ENCODE peak calls at places on chromosomes 3 and 15, in ten cellular contexts. I is EL; X is psoas muscle; P is amniotic epithelial cell; R is activated T-cell treated with anti-CD3 and anti-CD28 coated beads, Interleukin-2, amount 50 U/mL, for 72 hours; C is endothelial cell; B is cardiac muscle cell; D is type B pancreatic cell; H is effector CD8-positive, alpha-beta T cell; A is stimulated activated CD4-positive, alpha-beta T cell treated with anti-CD3 and anti-CD28 coated beads, Interleukin-4, amount 100 ng/mL, for 24 hours. E is an unnamed sample.

GRCh38 chr3:14143826-14144225 is 19.0 kb downstream of the TMEM43 start:
- DNase-seq in I (peak), X (no peak), P (peak), R (no peak), C (no peak), B (no peak), D (no peak), H (no peak), A (no peak), E (no peak)

GRCh38 chr3:146033950-146034349 is 127.0 kb downstream of the PLOD2 start:
- DNase-seq in I (no peak), X (no peak), P (no peak), R (no peak), C (no peak), B (no peak), D (no peak), H (no peak), A (no peak), E (no peak)

GRCh38 chr3:171753665-171754408 is 56.4 kb downstream of the PLD1 start:
- DNase-seq in I (peak), X (no peak), P (peak), R (peak), C (no peak), B (no peak), D (no peak), H (no peak), A (no peak), E (no peak)

GRCh38 chr3:83968386-83968785 is 990.4 kb upstream of the CADM2 start:
- DNase-seq in I (no peak), X (no peak), P (no peak), R (no peak), C (no peak), B (no peak), D (no peak), H (no peak), A (no peak), E (no peak)

GRCh38 chr3:44058022-44058867 is 183.4 kb upstream of the TOPAZ1 start:
- DNase-seq in I (peak), X (no peak), P (peak), R (peak), C (no peak), B (no peak), D (no peak), H (no peak), A (peak), E (no peak)

GRCh38 chr3:11558002-11558401 is 85.7 kb downstream of the VGLL4 start:
- DNase-seq in I (peak), X (no peak), P (peak), R (no peak), C (no peak), B (no peak), D (no peak), H (no peak), A (no peak), E (no peak)

GRCh38 chr3:177744873-177745646 is 547.8 kb upstream of the TBL1XR1 start:
- DNase-seq in I (peak), X (no peak), P (peak), R (no peak), C (no peak), B (no peak), D (no peak), H (no peak), A (no peak), E (no peak)

GRCh38 chr3:126147932-126148683 is 32.3 kb downstream of the ALDH1L1 start:
- DNase-seq in I (no peak), X (peak), P (no peak), R (no peak), C (no peak), B (no peak), D (peak), H (no peak), A (no peak), E (peak)

GRCh38 chr3:52494446-52494845 is 692 bp upstream of the STAB1 start:
- DNase-seq in I (no peak), X (no peak), P (no peak), R (no peak), C (no peak), B (no peak), D (no peak), H (no peak), A (no peak), E (no peak)

GRCh38 chr3:41144631-41145030 is 54.7 kb upstream of the CTNNB1 start:
- DNase-seq in I (no peak), X (no peak), P (no peak), R (no peak), C (no peak), B (no peak), D (no peak), H (no peak), A (no peak), E (no peak)

GRCh38 chr15:34984884-34985630 is 3.0 kb downstream of the ZNF770 start:
- DNase-seq in I (no peak), X (peak), P (peak), R (no peak), C (no peak), B (peak), D (no peak), H (no peak), A (no peak), E (no peak)

GRCh38 chr3:124519844-124520243 is 210.4 kb upstream of the UMPS start:
- DNase-seq in I (no peak), X (no peak), P (no peak), R (no peak), C (no peak), B (no peak), D (no peak), H (no peak), A (no peak), E (no peak)

GRCh38 chr15:52071570-52071969 is 41.0 kb downstream of the BCL2L10 start:
- DNase-seq in I (no peak), X (no peak), P (no peak), R (no peak), C (no peak), B (no peak), D (no peak), H (no peak), A (no peak), E (no peak)

GRCh38 chr3:128804017-128804816 is 75.2 kb upstream of the ACAD9 start:
- DNase-seq in I (peak), X (no peak), P (peak), R (peak), C (peak), B (no peak), D (no peak), H (peak), A (peak), E (no peak)

GRCh38 chr3:81289676-81290075 is 471.8 kb downstream of the GBE1 start:
- DNase-seq in I (peak), X (no peak), P (peak), R (no peak), C (no peak), B (peak), D (no peak), H (no peak), A (no peak), E (no peak)

GRCh38 chr3:108489776-108490175 is 20.6 kb downstream of the MYH15 start:
- DNase-seq in I (peak), X (no peak), P (peak), R (peak), C (peak), B (peak), D (no peak), H (peak), A (peak), E (no peak)